ENCODE peak calls at places on chromosomes 3 and 15, in nine cellular contexts. Z is hepatocyte; O is MM.1S; Y is HepG2; H is CD8-positive, alpha-beta memory T cell; A is K562; D is HCT116; S is CD8-positive, alpha-beta T cell; C is neural progenitor cell. T is an unnamed sample.

GRCh38 chr3:146543461-146544012 is 870 bp downstream of the PLSCR1 start:
- DNase-seq in Z (peak; percentile 29), O (no peak), Y (no peak), H (no peak), A (peak; percentile 63), D (no peak), S (no peak), C (no peak), T (no peak)

GRCh38 chr3:42712344-42712648 is 9.7 kb upstream of the HHATL start:
- DNase-seq in Z (no peak), O (no peak), Y (no peak), H (no peak), A (no peak), D (no peak), S (no peak), C (no peak), T (no peak)

GRCh38 chr3:127970966-127971592 is 56.0 kb downstream of the KBTBD12 start:
- DNase-seq in Z (peak; percentile 68), O (peak; percentile 52), Y (peak; percentile 34), H (no peak), A (peak; percentile 38), D (peak; percentile 54), S (no peak), C (peak; percentile 70), T (no peak)

GRCh38 chr3:39178553-39178952 is 13.8 kb downstream of the XIRP1 start:
- DNase-seq in Z (no peak), O (no peak), Y (no peak), H (no peak), A (peak; percentile 32), D (no peak), S (no peak), C (no peak), T (no peak)

GRCh38 chr15:40301467-40302179 is 6.1 kb downstream of the PLCB2 start:
- DNase-seq in Z (no peak), O (no peak), Y (no peak), H (no peak), A (peak; percentile 66), D (no peak), S (no peak), C (no peak), T (no peak)

GRCh38 chr3:126667631-126668449 is 12.9 kb upstream of the TXNRD3 start:
- DNase-seq in Z (no peak), O (no peak), Y (no peak), H (no peak), A (no peak), D (no peak), S (no peak), C (no peak), T (no peak)

GRCh38 chr3:161977850-161978249 is 481.2 kb downstream of the OTOL1 start:
- DNase-seq in Z (no peak), O (no peak), Y (no peak), H (no peak), A (no peak), D (no peak), S (no peak), C (no peak), T (no peak)

GRCh38 chr3:118473343-118473742 is 561.3 kb downstream of the IGSF11 start:
- DNase-seq in Z (no peak), O (no peak), Y (no peak), H (no peak), A (no peak), D (no peak), S (no peak), C (no peak), T (no peak)

GRCh38 chr3:13770390-13771169 is 109.3 kb downstream of the WNT7A start:
- DNase-seq in Z (peak; percentile 64), O (no peak), Y (no peak), H (no peak), A (no peak), D (no peak), S (no peak), C (no peak), T (no peak)

GRCh38 chr3:177290633-177291032 is 93.4 kb upstream of the TBL1XR1 start:
- DNase-seq in Z (no peak), O (no peak), Y (no peak), H (no peak), A (no peak), D (no peak), S (no peak), C (no peak), T (no peak)

GRCh38 chr15:101446527-101447167 is 42.9 kb downstream of the PCSK6 start:
- DNase-seq in Z (peak; percentile 54), O (no peak), Y (peak; percentile 84), H (no peak), A (peak; percentile 51), D (no peak), S (no peak), C (no peak), T (no peak)

GRCh38 chr3:172520332-172520831 is 2.8 kb downstream of the TNFSF10 start:
- DNase-seq in Z (no peak), O (no peak), Y (no peak), H (no peak), A (no peak), D (no peak), S (no peak), C (no peak), T (no peak)

GRCh38 chr15:51134416-51135199 is 39.9 kb upstream of the TNFAIP8L3 start:
- DNase-seq in Z (no peak), O (no peak), Y (no peak), H (no peak), A (no peak), D (no peak), S (no peak), C (no peak), T (no peak)

GRCh38 chr3:20400281-20400680 is 214.3 kb upstream of the SGO1 start:
- DNase-seq in Z (no peak), O (no peak), Y (no peak), H (no peak), A (no peak), D (no peak), S (no peak), C (no peak), T (no peak)

GRCh38 chr15:63979227-63979793 is 67.0 kb downstream of the DAPK2 start:
- DNase-seq in Z (no peak), O (no peak), Y (no peak), H (no peak), A (no peak), D (no peak), S (no peak), C (no peak), T (no peak)

GRCh38 chr3:14391033-14391432 is 11.4 kb upstream of the SLC6A6 start:
- DNase-seq in Z (peak; percentile 63), O (no peak), Y (peak; percentile 44), H (no peak), A (peak; percentile 56), D (no peak), S (no peak), C (no peak), T (no peak)

GRCh38 chr3:13124631-13125030 is 51.4 kb upstream of the IQSEC1 start:
- DNase-seq in Z (no peak), O (no peak), Y (no peak), H (no peak), A (no peak), D (no peak), S (no peak), C (no peak), T (no peak)

DNA sequence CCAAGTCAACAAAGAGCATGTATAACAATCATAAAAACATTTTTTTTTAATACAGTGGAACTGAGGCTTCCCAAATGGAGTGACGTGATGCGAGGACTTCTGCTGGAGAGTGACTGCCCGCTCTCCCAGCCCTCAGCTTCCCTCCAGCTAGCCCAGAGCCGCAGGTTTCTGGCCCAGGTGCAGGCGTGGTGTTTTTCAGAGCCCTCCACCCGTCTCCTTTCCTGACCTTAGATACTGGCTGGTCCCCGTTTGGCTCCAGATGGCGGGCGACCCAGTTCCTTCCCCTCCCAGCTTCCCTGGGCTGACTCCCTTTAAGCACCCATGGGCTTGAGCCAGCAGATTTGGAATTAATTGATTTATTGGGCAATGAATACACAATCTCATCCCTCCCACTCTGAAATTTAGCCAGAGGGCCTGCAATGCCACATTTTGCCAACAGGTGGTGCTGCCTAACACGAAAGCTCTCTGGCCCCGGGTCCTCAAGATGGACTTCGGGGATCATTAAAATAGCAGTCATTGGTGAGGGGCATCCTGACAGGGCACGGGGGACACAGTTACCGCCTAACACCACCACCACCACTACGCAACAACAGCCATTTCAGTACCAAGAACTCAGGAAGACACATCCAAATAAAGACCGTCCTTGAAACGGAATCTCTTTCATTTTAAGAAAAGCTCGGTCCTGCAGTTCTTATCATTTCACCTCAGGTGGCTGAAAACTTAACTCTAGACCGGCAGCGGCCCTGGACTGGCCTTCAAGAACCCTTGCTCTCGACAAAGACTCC is 47.5 kb upstream of the MUC4 start:
- DNase-seq in Z (peak; percentile 75), O (peak; percentile 76), Y (peak; percentile 43), H (peak; percentile 54), A (peak; percentile 81), D (peak; percentile 47), S (peak; percentile 66), C (peak; percentile 80), T (no peak)
- H3K4me3 ChIP-seq in Z (no peak overlapping the region), O (peak overlapping the region; percentile 51), Y (no peak overlapping the region), H (no peak overlapping the region), A (peak overlapping the region; percentile 11), D (no peak overlapping the region), S (no peak overlapping the region), C (no peak overlapping the region), T (no peak overlapping the region)

GRCh38 chr15:65287515-65287845 is 797 bp upstream of the PARP16 start:
- DNase-seq in Z (no peak), O (no peak), Y (no peak), H (no peak), A (no peak), D (no peak), S (no peak), C (no peak), T (no peak)
- H3K4me3 ChIP-seq in Z (no peak overlapping the region), O (peak overlapping the region; percentile 71), Y (peak overlapping the region; percentile 78), H (peak overlapping the region; percentile 80), A (no peak overlapping the region), D (no peak overlapping the region), S (no peak overlapping the region), C (no peak overlapping the region), T (no peak overlapping the region)

DNA sequence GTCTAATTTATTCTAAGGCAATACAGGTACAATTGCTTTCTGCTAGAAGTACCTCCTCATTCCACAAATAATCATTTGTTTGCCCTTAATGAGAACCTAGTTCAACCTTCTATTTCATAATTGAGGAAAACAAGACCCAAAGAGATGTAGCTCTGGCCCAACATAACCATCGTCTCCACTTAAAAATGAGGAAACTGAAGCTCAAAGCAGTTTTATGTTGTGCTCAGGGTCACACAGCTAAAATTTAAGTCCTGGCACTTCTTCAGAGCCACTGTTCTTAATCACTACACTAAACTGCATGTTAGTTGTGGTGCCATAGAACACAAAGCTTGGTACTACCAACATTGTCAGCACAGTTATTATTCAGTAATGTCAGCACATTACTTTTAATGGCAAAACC is 108.0 kb downstream of the SERPINI1 start:
- DNase-seq in Z (no peak), O (no peak), Y (no peak), H (no peak), A (no peak), D (no peak), S (no peak), C (no peak), T (no peak)
- H3K4me3 ChIP-seq in Z (no peak overlapping the region), O (no peak overlapping the region), Y (no peak overlapping the region), H (no peak overlapping the region), A (no peak overlapping the region), D (no peak overlapping the region), S (no peak overlapping the region), C (no peak overlapping the region), T (no peak overlapping the region)

DNA sequence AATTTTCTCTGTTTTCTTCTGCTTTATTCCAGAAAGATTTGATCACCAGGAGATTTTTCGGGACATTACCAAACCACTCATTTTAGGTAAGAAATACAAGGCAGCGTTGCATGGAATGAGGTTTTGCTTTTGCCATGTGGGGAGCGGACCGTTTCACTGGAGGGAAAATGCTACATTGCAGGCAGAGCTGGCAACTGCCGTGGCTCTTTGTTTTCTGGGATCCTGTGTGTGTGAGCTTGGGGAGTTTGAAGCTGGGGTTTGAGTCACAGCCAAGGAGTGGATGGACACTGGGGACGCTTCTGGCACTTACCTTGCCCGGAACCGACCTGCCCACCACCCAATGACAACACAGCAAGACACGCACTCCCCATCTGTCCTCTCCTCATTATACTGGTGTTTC is 109.9 kb downstream of the APBA2 start:
- DNase-seq in Z (no peak), O (no peak), Y (no peak), H (no peak), A (no peak), D (no peak), S (no peak), C (no peak), T (no peak)
- H3K4me3 ChIP-seq in Z (no peak overlapping the region), O (no peak overlapping the region), Y (no peak overlapping the region), H (no peak overlapping the region), A (no peak overlapping the region), D (no peak overlapping the region), S (no peak overlapping the region), C (no peak overlapping the region), T (no peak overlapping the region)